ENCODE peak calls at places on chromosomes 1 and 21, in seven cellular contexts. R, V, E, X, G, I and F are unnamed samples.

GRCh38 chr1:209926045-209926444 is 12.0 kb upstream of the SYT14 start:
- DNase-seq in R (no peak), V (no peak), E (peak), X (no peak), G (peak), I (no peak), F (no peak)

GRCh38 chr1:29125237-29125641 is 1.5 kb upstream of the TMEM200B start:
- DNase-seq in R (no peak), V (no peak), E (no peak), X (no peak), G (no peak), I (no peak), F (no peak)

GRCh38 chr1:12435639-12436344 is 182.2 kb downstream of the DHRS3 start:
- DNase-seq in R (no peak), V (no peak), E (no peak), X (no peak), G (peak), I (no peak), F (no peak)

GRCh38 chr1:94755675-94756074 is 64.5 kb upstream of the SLC44A3 start:
- DNase-seq in R (no peak), V (no peak), E (peak), X (peak), G (peak), I (no peak), F (no peak)

GRCh38 chr1:180177931-180178330 is 23.3 kb downstream of the QSOX1 start:
- DNase-seq in R (no peak), V (no peak), E (no peak), X (no peak), G (no peak), I (no peak), F (no peak)

GRCh38 chr1:212688338-212689047 is 11.1 kb downstream of the BATF3 start:
- DNase-seq in R (peak), V (no peak), E (no peak), X (no peak), G (peak), I (no peak), F (no peak)

GRCh38 chr1:93662481-93663190 is 19.0 kb downstream of the BCAR3 start:
- DNase-seq in R (no peak), V (no peak), E (no peak), X (no peak), G (peak), I (no peak), F (no peak)

GRCh38 chr1:247352175-247352574 is 20.5 kb upstream of the ZNF496 start:
- DNase-seq in R (no peak), V (no peak), E (no peak), X (no peak), G (no peak), I (no peak), F (no peak)

GRCh38 chr1:162458206-162458605 is 39.4 kb upstream of the UHMK1 start:
- DNase-seq in R (no peak), V (no peak), E (no peak), X (no peak), G (no peak), I (no peak), F (no peak)

GRCh38 chr1:205044745-205045144 is 1.7 kb downstream of the CNTN2 start:
- DNase-seq in R (no peak), V (no peak), E (no peak), X (no peak), G (no peak), I (no peak), F (no peak)

GRCh38 chr21:25385912-25386474 is 221.3 kb downstream of the MRPL39 start:
- DNase-seq in R (peak), V (peak), E (no peak), X (peak), G (peak), I (peak), F (no peak)

GRCh38 chr1:44500181-44501021 is 95.3 kb downstream of the RNF220 start:
- DNase-seq in R (peak), V (no peak), E (peak), X (no peak), G (peak), I (no peak), F (peak)

GRCh38 chr1:177124578-177125278 is 39.8 kb downstream of the ASTN1 start:
- DNase-seq in R (no peak), V (no peak), E (no peak), X (no peak), G (no peak), I (no peak), F (no peak)

GRCh38 chr21:33286600-33287456 is 20.7 kb downstream of the IL10RB start:
- DNase-seq in R (no peak), V (peak), E (no peak), X (peak), G (peak), I (no peak), F (no peak)

GRCh38 chr1:3474016-3474415 is 19.6 kb downstream of the ARHGEF16 start:
- DNase-seq in R (no peak), V (no peak), E (no peak), X (no peak), G (no peak), I (no peak), F (no peak)

GRCh38 chr1:227742738-227743715 is 7.8 kb downstream of the SNAP47 start:
- DNase-seq in R (no peak), V (no peak), E (no peak), X (no peak), G (no peak), I (no peak), F (no peak)

GRCh38 chr1:235108876-235109275 is 19.8 kb downstream of the TOMM20 start:
- DNase-seq in R (no peak), V (no peak), E (no peak), X (no peak), G (no peak), I (no peak), F (no peak)

GRCh38 chr1:209896346-209896745 is 41.7 kb upstream of the SYT14 start:
- DNase-seq in R (no peak), V (no peak), E (no peak), X (no peak), G (peak), I (no peak), F (no peak)

GRCh38 chr1:98046031-98046641 is 125.3 kb upstream of the DPYD start:
- DNase-seq in R (peak), V (no peak), E (peak), X (peak), G (peak), I (no peak), F (peak)

GRCh38 chr1:8342325-8342724 is 24.4 kb downstream of the SLC45A1 start:
- DNase-seq in R (peak), V (no peak), E (no peak), X (no peak), G (no peak), I (no peak), F (no peak)

GRCh38 chr1:67052741-67053534 is 1.0 kb downstream of the SLC35D1 start:
- DNase-seq in R (peak), V (peak), E (peak), X (peak), G (peak), I (no peak), F (peak)

GRCh38 chr1:153344718-153345025 is 4.0 kb downstream of the PGLYRP4 start:
- DNase-seq in R (no peak), V (no peak), E (no peak), X (no peak), G (no peak), I (no peak), F (no peak)
- TF ChIP-seq CTCF in R (no peak), V (no peak), E (no peak), X (no peak), G (no peak), I (no peak), F (no peak)

GRCh38 chr21:42062543-42063022 is 8.5 kb upstream of the UMODL1 start:
- DNase-seq in R (no peak), V (peak), E (no peak), X (peak), G (no peak), I (no peak), F (no peak)

GRCh38 chr21:42060166-42060565 is 11.0 kb upstream of the UMODL1 start:
- DNase-seq in R (no peak), V (no peak), E (no peak), X (no peak), G (no peak), I (no peak), F (no peak)

GRCh38 chr21:42061195-42061865 is 9.8 kb upstream of the UMODL1 start:
- DNase-seq in R (no peak), V (no peak), E (no peak), X (no peak), G (no peak), I (no peak), F (no peak)

GRCh38 chr21:42063206-42063577 is 7.9 kb upstream of the UMODL1 start:
- DNase-seq in R (no peak), V (peak), E (no peak), X (no peak), G (no peak), I (no peak), F (no peak)

DNA sequence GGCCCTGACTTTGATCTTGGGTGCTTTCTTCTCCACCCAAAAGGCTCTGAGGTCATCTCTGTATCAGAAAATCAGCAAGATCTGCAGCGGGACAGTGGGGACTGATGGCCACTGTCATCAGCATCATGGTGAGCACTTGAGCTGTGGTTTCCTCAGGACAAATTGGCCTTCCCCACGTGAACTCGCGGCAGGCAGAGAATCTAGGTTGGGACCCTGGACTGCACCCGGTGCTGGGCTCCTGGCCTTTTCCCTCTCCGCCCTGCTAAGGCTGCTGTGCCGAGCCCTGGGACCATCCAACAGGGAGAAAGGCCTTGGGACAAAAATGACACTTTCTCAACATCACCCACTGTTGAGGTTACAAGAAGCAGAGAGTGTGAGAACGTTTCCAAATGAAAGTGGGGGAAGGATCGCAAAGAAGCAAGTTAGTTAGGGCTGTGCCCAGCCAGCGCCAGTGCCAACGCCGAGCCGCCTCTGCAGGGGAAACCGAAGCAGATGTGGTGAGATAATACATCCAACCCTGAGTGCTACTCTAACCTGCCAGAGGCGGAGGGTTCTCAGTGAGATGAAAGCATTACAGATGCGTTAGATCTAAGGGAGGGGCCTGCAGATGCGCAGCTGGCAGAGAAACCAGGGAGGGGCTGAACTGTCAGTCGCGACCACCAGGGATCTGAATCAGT is 9.1 kb upstream of the UMODL1 start:
- DNase-seq in R (no peak), V (no peak), E (no peak), X (no peak), G (no peak), I (no peak), F (no peak)
- TF ChIP-seq CTCF in R (no peak), V (no peak), E (no peak), X (no peak), G (no peak), I (no peak), F (no peak)

DNA sequence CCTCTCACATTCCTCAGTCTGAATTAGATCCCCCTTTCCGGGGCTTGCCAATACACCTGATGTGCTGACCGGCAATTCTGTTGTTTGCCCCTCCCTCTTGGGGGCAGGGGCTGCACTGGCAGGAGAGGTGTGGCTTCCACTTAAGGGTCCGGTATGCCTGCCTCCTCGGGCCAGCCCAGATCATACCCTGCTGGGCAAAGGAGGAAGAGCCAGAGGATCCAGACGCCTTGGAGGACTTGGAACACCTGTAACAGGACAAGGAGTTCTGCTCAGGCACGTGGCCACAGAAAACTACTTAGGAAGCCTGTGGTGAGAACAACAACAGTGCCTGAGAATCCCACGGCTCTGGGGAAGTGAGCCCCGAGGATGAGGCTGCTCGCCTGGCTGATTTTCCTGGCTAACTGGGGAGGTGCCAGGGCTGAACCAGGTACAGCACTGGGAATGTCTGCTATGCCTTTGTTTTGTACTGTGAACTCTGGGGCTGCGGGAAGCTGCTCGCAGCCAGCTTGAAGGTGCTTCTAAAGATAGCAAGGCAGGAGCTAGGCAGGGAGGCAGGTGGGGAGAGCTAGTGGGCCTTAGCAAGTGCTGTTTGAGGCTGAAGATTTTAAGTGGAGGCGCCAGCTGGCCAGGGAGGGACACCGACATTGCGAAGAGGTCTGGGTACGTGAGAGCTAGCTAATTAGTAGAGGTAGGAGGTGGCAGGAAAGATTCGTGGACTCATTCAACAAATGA is at the start of gene SMPDL3B:
- DNase-seq in R (peak), V (peak), E (no peak), X (peak), G (no peak), I (peak), F (no peak)
- TF ChIP-seq CTCF in R (peak), V (no peak), E (no peak), X (no peak), G (no peak), I (peak), F (no peak)

GRCh38 chr21:41908829-41909228 is 29.7 kb upstream of the PRDM15 start:
- DNase-seq in R (no peak), V (no peak), E (no peak), X (no peak), G (no peak), I (no peak), F (no peak)
- TF ChIP-seq CTCF in R (no peak), V (no peak), E (no peak), X (no peak), G (no peak), I (no peak), F (no peak)

GRCh38 chr1:109396971-109397370 is 747 bp downstream of the SORT1 start:
- DNase-seq in R (no peak), V (no peak), E (no peak), X (peak), G (no peak), I (no peak), F (no peak)

GRCh38 chr1:109396513-109396839 is 1.2 kb downstream of the SORT1 start:
- DNase-seq in R (no peak), V (no peak), E (no peak), X (peak), G (no peak), I (no peak), F (no peak)

GRCh38 chr1:109399326-109399957 is 1.7 kb upstream of the SORT1 start:
- DNase-seq in R (no peak), V (no peak), E (peak), X (peak), G (peak), I (no peak), F (no peak)

GRCh38 chr1:109398343-109399225 is 866 bp upstream of the SORT1 start:
- DNase-seq in R (no peak), V (no peak), E (no peak), X (no peak), G (no peak), I (no peak), F (no peak)

DNA sequence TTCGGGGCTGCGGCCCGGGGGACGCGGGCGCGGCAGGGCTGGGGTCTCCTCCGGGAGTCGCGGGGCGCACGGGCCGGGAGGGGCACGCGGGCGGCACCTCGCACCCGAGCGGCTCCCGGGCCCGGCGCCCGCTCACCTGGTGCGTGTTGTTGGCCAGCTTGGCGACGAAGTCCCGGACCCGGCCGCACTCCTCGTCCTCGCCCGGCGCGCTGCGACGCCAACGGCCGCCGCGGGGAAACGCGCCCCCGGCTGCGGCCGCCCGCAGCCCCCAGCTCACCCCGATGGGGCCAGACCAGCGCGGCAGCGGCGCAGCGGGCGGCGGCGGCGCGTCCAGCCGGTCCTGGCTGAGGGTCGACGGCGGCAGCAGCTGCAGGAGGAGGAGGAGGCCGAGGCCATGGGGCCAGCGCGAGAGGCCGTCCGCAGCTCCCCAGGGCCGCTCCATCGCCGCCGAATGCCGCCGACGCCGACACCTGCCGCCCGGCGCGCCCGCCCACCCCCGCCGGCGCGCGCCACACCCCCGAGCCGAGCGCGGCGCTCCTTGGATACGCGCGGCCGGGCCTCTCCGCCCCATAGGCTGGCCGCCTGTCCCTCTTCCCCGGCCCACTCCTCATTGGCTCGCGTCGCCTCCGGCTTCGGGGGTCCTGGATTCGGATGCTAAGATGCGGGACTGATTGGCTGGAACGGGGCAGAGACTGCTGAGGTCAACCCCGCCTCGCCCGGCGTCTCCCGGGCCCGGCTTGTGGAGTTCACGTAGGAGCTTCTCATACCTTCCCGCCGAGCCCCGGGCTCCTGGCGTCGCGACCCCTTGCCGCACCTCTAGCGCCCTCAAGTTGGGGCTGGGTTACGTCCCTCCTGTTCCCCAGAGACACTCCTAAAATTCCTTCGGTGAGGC is at the start of gene SORT1:
- DNase-seq in R (peak), V (peak), E (peak), X (peak), G (peak), I (peak), F (peak)
- TF ChIP-seq CTCF in R (peak), V (no peak), E (no peak), X (no peak), G (no peak), I (peak), F (no peak)